ENCODE peak calls at places on chromosomes 6 and 20, in eight cellular contexts. G is colonic mucosa, X is brain microvascular endothelial cell, V is GM23248, F is breast epithelium, I is suprapubic skin, R is cardiac muscle cell, W is fibroblast of lung. A is an unnamed sample.
A peak's percentile ranks its signal among the peaks of the same experiment; 100 is the strongest.

GRCh38 chr20:19348582-19348981 is 136.1 kb downstream of the SLC24A3 start:
- DNase-seq in G (no peak), X (no peak), V (no peak), F (no peak), I (no peak), R (no peak), W (no peak), A (no peak)

GRCh38 chr6:13695217-13695616 is 16.4 kb downstream of the RANBP9 start:
- DNase-seq in G (no peak), X (no peak), V (peak; percentile 13), F (no peak), I (no peak), R (no peak), W (peak; percentile 49), A (no peak)

GRCh38 chr6:107490568-107491058 is 696 bp downstream of the SOBP start:
- DNase-seq in G (no peak), X (no peak), V (no peak), F (no peak), I (no peak), R (no peak), W (no peak), A (no peak)

GRCh38 chr6:47278545-47278944 is 31.2 kb downstream of the TNFRSF21 start:
- DNase-seq in G (no peak), X (no peak), V (peak; percentile 29), F (no peak), I (no peak), R (peak; percentile 75), W (no peak), A (no peak)

GRCh38 chr6:21479140-21479539 is 114.4 kb upstream of the SOX4 start:
- DNase-seq in G (no peak), X (peak; percentile 34), V (peak; percentile 29), F (no peak), I (no peak), R (peak; percentile 90), W (peak; percentile 57), A (no peak)

GRCh38 chr6:45677381-45677992 is 299.8 kb upstream of the SUPT3H start:
- DNase-seq in G (peak; percentile 47), X (peak; percentile 86), V (no peak), F (no peak), I (no peak), R (peak; percentile 70), W (peak; percentile 74), A (no peak)

GRCh38 chr20:59696476-59696875 is 92.1 kb downstream of the PHACTR3 start:
- DNase-seq in G (no peak), X (no peak), V (no peak), F (no peak), I (no peak), R (no peak), W (no peak), A (no peak)

GRCh38 chr6:43738267-43738676 is 31.7 kb upstream of the VEGFA start:
- DNase-seq in G (no peak), X (no peak), V (no peak), F (no peak), I (peak; percentile 31), R (no peak), W (no peak), A (no peak)

GRCh38 chr6:129659167-129659566 is 50.8 kb downstream of the ARHGAP18 start:
- DNase-seq in G (no peak), X (no peak), V (no peak), F (no peak), I (no peak), R (no peak), W (no peak), A (no peak)

GRCh38 chr6:123925360-123925759 is 121.7 kb downstream of the NKAIN2 start:
- DNase-seq in G (no peak), X (no peak), V (no peak), F (no peak), I (no peak), R (no peak), W (peak; percentile 45), A (no peak)

GRCh38 chr6:143397229-143398222 is 53.0 kb downstream of the ADAT2 start:
- DNase-seq in G (peak; percentile 69), X (peak; percentile 66), V (peak; percentile 80), F (peak; percentile 93), I (peak; percentile 79), R (peak; percentile 94), W (peak; percentile 98), A (no peak)

GRCh38 chr6:167212716-167213011 is 54.9 kb upstream of the GPR31 start:
- DNase-seq in G (no peak), X (no peak), V (no peak), F (no peak), I (no peak), R (no peak), W (no peak), A (no peak)

GRCh38 chr6:167866642-167867041 is 39.9 kb downstream of the AFDN start:
- DNase-seq in G (no peak), X (no peak), V (no peak), F (peak; percentile 25), I (no peak), R (no peak), W (no peak), A (no peak)

GRCh38 chr6:137849076-137849708 is 17.9 kb upstream of the TNFAIP3 start:
- DNase-seq in G (no peak), X (no peak), V (no peak), F (no peak), I (no peak), R (peak; percentile 49), W (peak; percentile 49), A (no peak)

GRCh38 chr6:72032056-72032455 is 145.7 kb downstream of the RIMS1 start:
- DNase-seq in G (no peak), X (no peak), V (peak; percentile 59), F (no peak), I (no peak), R (no peak), W (peak; percentile 66), A (no peak)

GRCh38 chr20:39851459-39851858 is 837.6 kb downstream of the MAFB start:
- DNase-seq in G (no peak), X (peak; percentile 22), V (peak; percentile 90), F (no peak), I (no peak), R (peak; percentile 27), W (peak; percentile 84), A (no peak)

GRCh38 chr6:24981385-24981758 is 45.6 kb upstream of the RIPOR2 start:
- DNase-seq in G (no peak), X (peak; percentile 62), V (peak; percentile 39), F (no peak), I (no peak), R (peak; percentile 56), W (peak; percentile 83), A (no peak)

GRCh38 chr6:12798326-12798725 is 81.8 kb downstream of the PHACTR1 start:
- DNase-seq in G (no peak), X (no peak), V (no peak), F (no peak), I (no peak), R (no peak), W (no peak), A (no peak)

GRCh38 chr6:16400248-16400760 is 161.9 kb downstream of the GMPR start:
- DNase-seq in G (no peak), X (no peak), V (no peak), F (no peak), I (no peak), R (no peak), W (peak; percentile 40), A (no peak)

GRCh38 chr20:46965477-46965876 is 70.8 kb downstream of the EYA2 start:
- DNase-seq in G (no peak), X (no peak), V (no peak), F (peak; percentile 64), I (no peak), R (no peak), W (no peak), A (no peak)

GRCh38 chr20:9441948-9442347 is 72.4 kb upstream of the LAMP5 start:
- DNase-seq in G (no peak), X (no peak), V (no peak), F (no peak), I (no peak), R (no peak), W (no peak), A (no peak)

GRCh38 chr20:9444921-9445320 is 69.5 kb upstream of the LAMP5 start:
- DNase-seq in G (no peak), X (no peak), V (no peak), F (no peak), I (no peak), R (no peak), W (no peak), A (no peak)

GRCh38 chr20:9442858-9443257 is 71.5 kb upstream of the LAMP5 start:
- DNase-seq in G (no peak), X (no peak), V (peak; percentile 9), F (no peak), I (no peak), R (no peak), W (peak; percentile 18), A (no peak)

DNA sequence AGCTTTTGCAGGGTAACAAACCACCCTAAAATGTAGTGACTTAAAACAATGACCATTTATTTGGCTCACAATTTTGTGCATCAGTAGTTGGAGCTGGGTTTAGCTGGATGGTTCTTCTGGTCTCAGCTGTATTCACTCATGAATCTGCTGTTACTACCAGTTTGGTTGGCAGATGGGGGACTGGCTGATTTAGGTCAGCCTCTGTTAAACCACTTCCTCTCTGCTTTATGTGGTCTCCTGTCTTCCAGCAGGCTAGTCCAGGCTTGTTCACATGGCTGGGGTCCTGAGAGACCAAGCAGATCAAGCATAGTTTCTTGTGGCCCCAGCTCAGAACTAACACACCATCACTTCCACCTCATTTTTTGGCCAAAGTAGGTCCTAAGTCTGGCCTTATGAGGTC is 67.2 kb upstream of the LAMP5 start:
- DNase-seq in G (no peak), X (no peak), V (no peak), F (no peak), I (no peak), R (no peak), W (no peak), A (no peak)
- H3K27ac ChIP-seq in G (no peak overlapping the region), X (no peak overlapping the region), V (no peak overlapping the region), F (no peak overlapping the region), I (no peak overlapping the region), R (no peak overlapping the region), W (no peak overlapping the region), A (no peak overlapping the region)

DNA sequence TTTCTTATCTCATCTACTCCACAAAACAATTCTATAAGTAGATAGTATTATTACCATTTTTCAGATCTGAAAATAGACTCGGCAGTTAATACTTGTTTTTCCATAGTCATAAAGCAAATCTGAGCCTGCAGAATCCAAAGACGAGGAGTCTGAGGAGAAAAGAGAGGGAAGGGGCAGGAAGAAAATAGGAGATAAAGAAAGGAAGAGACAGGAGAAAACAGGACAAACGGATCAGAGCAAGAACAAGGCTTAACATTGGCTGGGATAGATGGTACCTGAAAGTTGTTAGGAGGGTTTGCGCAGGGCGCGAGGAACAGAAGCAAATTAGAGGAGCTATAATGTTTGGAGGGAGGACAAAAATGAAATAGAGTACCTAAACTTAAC is 639 bp upstream of the PPIL1 start:
- DNase-seq in G (no peak), X (no peak), V (no peak), F (no peak), I (no peak), R (no peak), W (no peak), A (no peak)
- H3K4me3 ChIP-seq in G (peak overlapping the region; percentile 79), X (peak overlapping the region; percentile 96), V (peak overlapping the region; percentile 97), F (peak overlapping the region; percentile 71), I (peak overlapping the region; percentile 98), R (peak overlapping the region; percentile 89), W (peak overlapping the region; percentile 94), A (peak overlapping the region; percentile 82)

GRCh38 chr20:48165401-48165685 is 380.1 kb upstream of the SULF2 start:
- DNase-seq in G (no peak), X (no peak), V (no peak), F (no peak), I (no peak), R (no peak), W (no peak), A (no peak)
- H3K27me3 ChIP-seq in G (no peaks in the 10 kb centered on the region), X (peaks cover 12% of the 10 kb centered on the region), V (peaks cover 22% of the 10 kb centered on the region), F (no peaks in the 10 kb centered on the region), I (peaks cover 52% of the 10 kb centered on the region), R (no peaks in the 10 kb centered on the region), W (no peaks in the 10 kb centered on the region), A (no peaks in the 10 kb centered on the region)

GRCh38 chr6:41449399-41450245 is 96.6 kb upstream of the FOXP4 start:
- DNase-seq in G (peak; percentile 89), X (no peak), V (peak; percentile 37), F (no peak), I (no peak), R (peak; percentile 78), W (no peak), A (no peak)
- H3K27ac ChIP-seq in G (peak overlapping the region; percentile 55), X (no peak overlapping the region), V (no peak overlapping the region), F (no peak overlapping the region), I (no peak overlapping the region), R (peak overlapping the region; percentile 52), W (no peak overlapping the region), A (no peak overlapping the region)